ENCODE peak calls at places on chromosomes 16 and 17, in six cellular contexts. Z, O, E, N, S and W are unnamed samples.

GRCh38 chr17:47012457-47012856 is 33.4 kb upstream of the RPRML start:
- DNase-seq in Z (no peak), O (no peak), E (no peak), N (no peak), S (no peak), W (no peak)

GRCh38 chr17:9192010-9192409 is 170.7 kb downstream of the NTN1 start:
- DNase-seq in Z (no peak), O (no peak), E (no peak), N (no peak), S (no peak), W (no peak)

GRCh38 chr17:21375757-21376584 is at the start of gene KCNJ12:
- DNase-seq in Z (peak), O (no peak), E (no peak), N (no peak), S (peak), W (no peak)

GRCh38 chr16:27408012-27408601 is 6.1 kb downstream of the IL21R start:
- DNase-seq in Z (no peak), O (peak), E (peak), N (no peak), S (peak), W (peak)

GRCh38 chr16:85935957-85936760 is 37.2 kb downstream of the IRF8 start:
- DNase-seq in Z (no peak), O (peak), E (no peak), N (no peak), S (no peak), W (peak)

GRCh38 chr17:73042809-73043685 is 49.4 kb downstream of the SLC39A11 start:
- DNase-seq in Z (no peak), O (no peak), E (no peak), N (no peak), S (no peak), W (no peak)

GRCh38 chr17:29341726-29342125 is 47.8 kb upstream of the NUFIP2 start:
- DNase-seq in Z (no peak), O (no peak), E (no peak), N (no peak), S (no peak), W (peak)

GRCh38 chr17:5759501-5759925 is 175.2 kb upstream of the NLRP1 start:
- DNase-seq in Z (no peak), O (no peak), E (no peak), N (no peak), S (peak), W (no peak)

GRCh38 chr16:2252806-2253148 is 1.4 kb upstream of the ECI1 start:
- DNase-seq in Z (no peak), O (no peak), E (no peak), N (no peak), S (no peak), W (no peak)

GRCh38 chr16:89613101-89613953 is at the start of gene DPEP1:
- DNase-seq in Z (no peak), O (no peak), E (no peak), N (no peak), S (no peak), W (peak)

GRCh38 chr17:52106070-52106469 is 52.4 kb downstream of the CA10 start:
- DNase-seq in Z (no peak), O (no peak), E (no peak), N (no peak), S (no peak), W (no peak)

GRCh38 chr16:52555572-52555971 is 8.6 kb upstream of the TOX3 start:
- DNase-seq in Z (no peak), O (no peak), E (no peak), N (no peak), S (no peak), W (no peak)

GRCh38 chr17:68954146-68954971 is 833 bp downstream of the ABCA8 start:
- DNase-seq in Z (no peak), O (no peak), E (no peak), N (no peak), S (no peak), W (no peak)

GRCh38 chr17:82267575-82268379 is 5.7 kb downstream of the CSNK1D start:
- DNase-seq in Z (peak), O (no peak), E (peak), N (no peak), S (peak), W (peak)

GRCh38 chr16:79697562-79698112 is 97.1 kb upstream of the MAF start:
- DNase-seq in Z (no peak), O (no peak), E (no peak), N (no peak), S (no peak), W (no peak)

GRCh38 chr17:40415390-40415789 is 2.3 kb downstream of the TOP2A start:
- DNase-seq in Z (peak), O (no peak), E (peak), N (no peak), S (peak), W (peak)

GRCh38 chr17:77839324-77840155 is 119.0 kb upstream of the TNRC6C start:
- DNase-seq in Z (no peak), O (no peak), E (no peak), N (no peak), S (no peak), W (no peak)

GRCh38 chr17:19940722-19941464 is 36.7 kb downstream of the AKAP10 start:
- DNase-seq in Z (peak), O (no peak), E (peak), N (no peak), S (no peak), W (no peak)

GRCh38 chr16:30977502-30977901 is 7.5 kb upstream of the HSD3B7 start:
- DNase-seq in Z (peak), O (no peak), E (no peak), N (peak), S (no peak), W (peak)

GRCh38 chr16:57279780-57280638 is 4.5 kb downstream of the PLLP start:
- DNase-seq in Z (no peak), O (no peak), E (peak), N (no peak), S (no peak), W (no peak)

GRCh38 chr16:8998114-8998513 is 34.4 kb upstream of the USP7 start:
- DNase-seq in Z (no peak), O (no peak), E (no peak), N (no peak), S (no peak), W (peak)

GRCh38 chr17:19508327-19508867 is 25.3 kb upstream of the SLC47A1 start:
- DNase-seq in Z (no peak), O (no peak), E (no peak), N (peak), S (no peak), W (peak)

GRCh38 chr17:48510761-48511604 is 19.8 kb downstream of the HOXB1 start:
- DNase-seq in Z (no peak), O (peak), E (no peak), N (no peak), S (no peak), W (peak)

GRCh38 chr17:42459256-42459982 is 741 bp downstream of the ATP6V0A1 start:
- DNase-seq in Z (peak), O (no peak), E (peak), N (peak), S (no peak), W (peak)

GRCh38 chr16:69513180-69513966 is 52.4 kb upstream of the NFAT5 start:
- DNase-seq in Z (no peak), O (no peak), E (no peak), N (no peak), S (no peak), W (no peak)

GRCh38 chr16:66135376-66135775 is 231.1 kb upstream of the CDH5 start:
- DNase-seq in Z (no peak), O (no peak), E (no peak), N (no peak), S (no peak), W (no peak)

GRCh38 chr16:31428638-31429247 is 583 bp upstream of the COX6A2 start:
- DNase-seq in Z (no peak), O (no peak), E (no peak), N (no peak), S (no peak), W (no peak)

GRCh38 chr16:6946106-6946505 is 386.5 kb upstream of the RBFOX1 start:
- DNase-seq in Z (no peak), O (no peak), E (no peak), N (no peak), S (no peak), W (no peak)

GRCh38 chr16:67967183-67967955 is 1.1 kb downstream of the SLC12A4 start:
- DNase-seq in Z (no peak), O (no peak), E (no peak), N (no peak), S (peak), W (no peak)

GRCh38 chr17:73706858-73707257 is 62.6 kb upstream of the SDK2 start:
- DNase-seq in Z (no peak), O (no peak), E (no peak), N (no peak), S (no peak), W (no peak)

GRCh38 chr17:68700391-68700790 is 99.2 kb upstream of the FAM20A start:
- DNase-seq in Z (no peak), O (no peak), E (no peak), N (no peak), S (no peak), W (no peak)

GRCh38 chr17:42281571-42282096 is 5.4 kb upstream of the STAT5B start:
- DNase-seq in Z (no peak), O (no peak), E (no peak), N (no peak), S (no peak), W (no peak)

DNA sequence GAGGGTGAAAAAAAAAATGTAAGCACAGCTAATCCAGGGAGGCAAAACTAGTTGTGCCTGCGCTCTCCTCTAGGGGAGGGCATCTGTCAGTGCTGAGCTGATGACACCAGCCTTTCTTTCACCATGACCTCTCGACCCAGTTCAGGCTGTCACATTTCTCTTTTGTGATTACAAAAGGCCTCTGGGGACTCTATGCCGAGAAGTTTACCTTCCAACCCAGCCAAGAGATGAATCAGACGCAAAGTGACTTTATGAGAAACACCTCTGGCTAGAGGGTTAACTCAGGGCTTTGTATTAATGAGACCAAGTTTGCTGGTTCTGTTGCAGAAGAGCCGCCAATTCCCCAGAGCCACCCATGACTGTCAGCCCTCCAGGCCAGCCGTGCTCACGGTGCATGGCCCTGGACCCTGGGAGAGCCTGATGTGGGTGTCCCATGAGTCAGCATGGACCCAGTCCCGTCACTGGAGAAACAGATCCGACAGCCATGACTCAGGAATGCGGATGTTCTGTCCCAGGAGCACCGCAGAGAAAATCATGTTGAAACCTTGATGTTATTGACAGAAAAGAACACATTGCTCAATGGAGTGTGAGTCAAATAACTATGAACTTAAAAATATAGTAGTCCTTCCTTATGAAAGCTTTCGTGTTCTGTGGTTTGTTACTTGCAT is 437.2 kb downstream of the HS3ST3B1 start:
- DNase-seq in Z (peak), O (no peak), E (peak), N (no peak), S (no peak), W (peak)
- TF ChIP-seq MYC in Z (no peak), O (no peak), E (peak), N (no peak), S (no peak), W (peak)

GRCh38 chr17:7047566-7047965 is 3.7 kb upstream of the SLC16A11 start:
- DNase-seq in Z (no peak), O (no peak), E (no peak), N (no peak), S (no peak), W (no peak)

GRCh38 chr17:7048968-7049367 is 5.1 kb upstream of the SLC16A11 start:
- DNase-seq in Z (no peak), O (no peak), E (no peak), N (no peak), S (no peak), W (no peak)

GRCh38 chr17:7043544-7044268 is at the start of gene SLC16A11:
- DNase-seq in Z (no peak), O (no peak), E (no peak), N (no peak), S (peak), W (peak)

GRCh38 chr17:7045492-7046126 is 1.7 kb upstream of the SLC16A11 start:
- DNase-seq in Z (peak), O (peak), E (peak), N (no peak), S (peak), W (peak)

DNA sequence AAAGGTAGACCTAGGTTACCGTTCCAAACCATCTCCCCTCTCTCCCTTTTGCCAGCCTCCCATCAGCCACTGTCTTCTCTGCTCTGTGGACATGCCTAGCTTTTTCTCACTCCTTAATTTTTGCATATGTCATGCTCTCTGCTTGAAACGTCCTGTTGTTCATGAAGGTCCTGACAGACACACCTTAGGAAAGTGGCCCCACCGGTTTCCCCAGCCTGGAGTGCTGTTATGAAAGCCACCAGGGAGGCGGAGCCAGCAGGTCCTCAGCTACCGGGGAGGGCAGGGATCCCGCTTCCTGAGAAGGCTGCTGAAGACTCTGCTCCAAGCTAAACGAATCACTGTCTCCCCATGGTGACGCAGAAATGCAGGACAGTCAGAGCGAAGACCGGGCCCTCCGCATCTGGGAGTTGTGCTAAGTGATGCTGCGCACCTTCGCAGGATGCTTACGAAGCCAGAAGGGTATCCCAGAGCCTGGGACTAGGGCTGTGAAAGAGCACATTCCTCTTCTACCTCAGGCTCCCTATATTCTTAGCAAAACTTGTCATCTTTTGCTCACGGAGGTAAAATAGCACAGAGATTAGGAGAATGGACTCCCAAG is 2.3 kb upstream of the SLC16A11 start:
- DNase-seq in Z (no peak), O (no peak), E (peak), N (no peak), S (no peak), W (no peak)
- TF ChIP-seq CTCF in Z (peak), O (no peak), E (no peak), N (no peak), S (no peak), W (no peak)

DNA sequence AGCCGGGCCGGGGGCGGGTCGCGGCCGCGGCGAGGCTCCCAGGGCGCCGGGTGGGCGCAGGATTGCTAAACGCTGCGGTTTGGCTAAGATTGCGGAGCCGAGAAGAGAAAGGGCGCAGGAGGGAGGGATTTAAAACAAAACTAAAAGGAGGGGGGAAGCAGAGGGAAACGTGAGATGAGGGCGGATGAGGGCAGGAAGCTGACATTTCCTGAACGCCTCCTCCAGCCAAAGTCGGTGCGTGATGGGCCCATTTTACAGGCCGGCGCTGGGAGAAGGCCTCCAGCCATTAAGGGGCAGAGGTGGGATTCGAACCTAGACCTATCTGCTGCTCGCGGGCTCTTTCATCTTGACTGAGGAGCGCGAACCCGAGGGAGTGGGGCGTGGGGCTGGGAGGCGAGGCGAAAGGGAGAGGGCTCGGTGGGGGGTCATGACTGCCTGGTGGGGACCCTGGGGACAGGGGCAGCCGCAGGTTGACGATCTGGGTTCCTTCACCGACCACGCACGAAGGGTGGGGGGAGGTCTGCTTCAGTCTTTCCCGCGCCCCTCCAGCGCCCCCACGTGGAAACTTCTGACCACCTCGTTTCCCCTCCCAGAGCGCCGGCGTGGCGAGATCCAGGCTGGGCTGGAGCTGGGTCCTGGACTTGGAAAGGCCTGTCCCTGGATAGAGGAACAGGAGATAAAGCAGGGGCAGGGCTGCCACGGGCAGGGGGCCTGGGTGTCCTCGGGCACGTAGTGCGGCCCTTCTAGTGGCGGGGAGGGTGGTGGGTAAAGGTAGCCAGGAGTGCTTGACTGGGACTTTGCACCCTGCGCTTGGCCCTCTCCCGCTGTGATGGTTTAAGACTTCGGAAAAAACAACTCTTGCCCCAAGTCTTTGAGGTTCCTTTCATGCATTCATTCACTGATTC is 3.8 kb upstream of the TAC4 start:
- DNase-seq in Z (peak), O (no peak), E (peak), N (peak), S (peak), W (peak)
- H3K4me3 ChIP-seq in Z (peak), O (peak), E (peak), N (peak), S (peak), W (no peak)

DNA sequence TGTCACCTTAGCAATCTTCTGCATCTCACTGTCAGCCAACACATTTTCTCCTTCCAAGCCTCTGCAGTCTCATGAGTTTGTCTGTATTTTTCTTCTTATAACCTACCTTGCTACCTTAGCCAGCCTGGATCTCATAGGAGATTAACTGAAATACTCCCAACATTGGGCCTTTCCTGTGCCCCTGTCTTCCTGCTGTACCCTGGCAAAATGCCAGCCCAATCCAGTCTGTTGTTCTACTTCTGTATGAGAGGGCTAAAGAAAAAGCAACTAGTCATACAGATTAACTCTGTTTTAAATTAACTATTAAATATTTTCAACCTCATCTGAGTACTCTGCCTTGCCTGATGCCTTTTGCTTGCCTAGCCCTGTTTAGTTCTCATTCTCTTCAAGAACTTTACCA is 18.4 kb downstream of the GOSR1 start:
- DNase-seq in Z (no peak), O (no peak), E (no peak), N (no peak), S (peak), W (no peak)
- TF ChIP-seq MYC in Z (no peak), O (no peak), E (no peak), N (no peak), S (no peak), W (no peak)

GRCh38 chr16:81502396-81503060 is 57.9 kb downstream of the CMIP start:
- DNase-seq in Z (no peak), O (no peak), E (no peak), N (no peak), S (peak), W (no peak)
- TF ChIP-seq CTCF in Z (no peak), O (no peak), E (no peak), N (no peak), S (no peak), W (no peak)

GRCh38 chr16:75249441-75249840 is 2.0 kb downstream of the BCAR1 start:
- DNase-seq in Z (no peak), O (no peak), E (no peak), N (no peak), S (no peak), W (no peak)

GRCh38 chr16:75248536-75249380 is 2.7 kb downstream of the BCAR1 start:
- DNase-seq in Z (no peak), O (no peak), E (no peak), N (no peak), S (no peak), W (no peak)

GRCh38 chr16:75251280-75252048 is at the start of gene BCAR1:
- DNase-seq in Z (peak), O (no peak), E (peak), N (peak), S (peak), W (peak)

GRCh38 chr16:75250809-75251279 is 580 bp downstream of the BCAR1 start:
- DNase-seq in Z (no peak), O (no peak), E (peak), N (peak), S (no peak), W (peak)

DNA sequence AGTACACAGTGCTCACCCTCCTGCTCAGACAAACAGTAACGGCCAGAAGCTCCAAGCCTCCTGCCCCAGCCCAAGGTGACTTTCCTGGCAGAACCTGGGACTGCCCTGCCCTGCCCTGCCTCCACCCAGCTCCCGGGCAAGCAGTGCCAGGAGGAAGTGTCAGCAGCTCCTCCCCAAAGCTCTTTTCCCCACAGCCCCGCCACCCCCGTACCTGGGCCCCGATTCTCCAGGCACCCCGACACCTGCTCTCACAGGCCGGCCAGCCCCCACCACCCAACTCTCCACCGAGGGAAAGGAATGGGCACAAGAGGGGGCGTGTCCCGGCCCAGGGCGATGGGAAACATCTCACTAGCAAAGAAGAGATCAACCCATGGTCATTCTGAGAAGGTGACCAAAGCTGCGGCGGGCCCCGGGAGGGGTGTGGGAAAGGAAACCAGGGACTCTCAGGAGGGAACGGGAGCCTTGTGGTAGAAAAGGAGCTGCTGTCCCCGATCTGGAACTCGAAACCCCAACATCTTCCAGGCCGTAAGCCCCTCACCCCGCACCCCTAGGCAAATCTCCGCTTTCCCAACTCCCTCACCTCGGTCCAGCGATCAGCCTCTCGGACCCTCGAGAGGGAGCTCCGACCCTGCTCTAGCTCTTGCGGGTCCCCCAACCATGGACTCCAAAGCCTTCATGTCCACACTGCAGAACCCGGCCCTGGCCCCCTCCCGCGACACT is 1.2 kb downstream of the BCAR1 start:
- DNase-seq in Z (no peak), O (no peak), E (no peak), N (no peak), S (no peak), W (no peak)
- H3K4me3 ChIP-seq in Z (peak), O (peak), E (peak), N (peak), S (peak), W (no peak)